ENCODE peak calls at places on chromosome 10, in nine cellular contexts. One of them, this sample, is unnamed.

GRCh38 chr10:33277135-33277536 is 57.3 kb downstream of the NRP1 start:
- DNase-seq in HCT116: no peak
- DNase-seq in HepG2: no peak
- DNase-seq in Panc1: no peak
- DNase-seq in GM12878: no peak
- DNase-seq in K562: no peak
- DNase-seq in HL-60: no peak
- DNase-seq in SK-N-SH: peak
- DNase-seq in A549: peak
- DNase-seq in this sample: no peak

GRCh38 chr10:67043041-67043440 is 117.2 kb downstream of the LRRTM3 start:
- DNase-seq in HCT116: no peak
- DNase-seq in Panc1: no peak
- DNase-seq in HepG2: no peak
- DNase-seq in SK-N-SH: no peak
- DNase-seq in HL-60: no peak
- DNase-seq in A549: no peak
- DNase-seq in K562: no peak
- DNase-seq in GM12878: no peak
- DNase-seq in this sample: no peak

GRCh38 chr10:113854757-113855626 is 531 bp downstream of the NHLRC2 start:
- DNase-seq in HepG2: peak
- DNase-seq in SK-N-SH: peak
- DNase-seq in HL-60: no peak
- DNase-seq in Panc1: no peak
- DNase-seq in A549: peak
- DNase-seq in HCT116: peak
- DNase-seq in GM12878: no peak
- DNase-seq in K562: peak
- DNase-seq in this sample: peak

GRCh38 chr10:109374215-109374614 is 549.1 kb downstream of the XPNPEP1 start:
- DNase-seq in SK-N-SH: no peak
- DNase-seq in HepG2: no peak
- DNase-seq in GM12878: no peak
- DNase-seq in HL-60: no peak
- DNase-seq in HCT116: no peak
- DNase-seq in A549: no peak
- DNase-seq in Panc1: no peak
- DNase-seq in K562: no peak
- DNase-seq in this sample: no peak

GRCh38 chr10:1938317-1938716 is 201.0 kb upstream of the ADARB2 start:
- DNase-seq in GM12878: no peak
- DNase-seq in K562: no peak
- DNase-seq in HL-60: no peak
- DNase-seq in SK-N-SH: no peak
- DNase-seq in Panc1: no peak
- DNase-seq in A549: no peak
- DNase-seq in HCT116: no peak
- DNase-seq in HepG2: no peak
- DNase-seq in this sample: no peak

GRCh38 chr10:93218386-93218785 is 144.7 kb downstream of the CYP26A1 start:
- DNase-seq in GM12878: no peak
- DNase-seq in HL-60: no peak
- DNase-seq in HepG2: no peak
- DNase-seq in K562: no peak
- DNase-seq in SK-N-SH: no peak
- DNase-seq in HCT116: no peak
- DNase-seq in A549: no peak
- DNase-seq in Panc1: no peak
- DNase-seq in this sample: no peak

GRCh38 chr10:119903946-119904666 is 11.6 kb downstream of the SEC23IP start:
- DNase-seq in HL-60: no peak
- DNase-seq in K562: no peak
- DNase-seq in HepG2: no peak
- DNase-seq in A549: no peak
- DNase-seq in GM12878: no peak
- DNase-seq in HCT116: no peak
- DNase-seq in SK-N-SH: no peak
- DNase-seq in Panc1: no peak
- DNase-seq in this sample: no peak

GRCh38 chr10:26090032-26090431 is 126.5 kb upstream of the GAD2 start:
- DNase-seq in GM12878: no peak
- DNase-seq in HepG2: no peak
- DNase-seq in SK-N-SH: no peak
- DNase-seq in A549: no peak
- DNase-seq in HL-60: no peak
- DNase-seq in K562: no peak
- DNase-seq in HCT116: no peak
- DNase-seq in Panc1: no peak
- DNase-seq in this sample: no peak

GRCh38 chr10:8532647-8533046 is 478.2 kb downstream of the GATA3 start:
- DNase-seq in A549: no peak
- DNase-seq in HepG2: no peak
- DNase-seq in K562: no peak
- DNase-seq in SK-N-SH: no peak
- DNase-seq in HL-60: no peak
- DNase-seq in Panc1: no peak
- DNase-seq in GM12878: no peak
- DNase-seq in HCT116: no peak
- DNase-seq in this sample: no peak

GRCh38 chr10:127907411-127908105 is 655 bp downstream of the PTPRE start:
- DNase-seq in SK-N-SH: peak
- DNase-seq in HL-60: no peak
- DNase-seq in HCT116: no peak
- DNase-seq in K562: no peak
- DNase-seq in GM12878: no peak
- DNase-seq in A549: no peak
- DNase-seq in HepG2: no peak
- DNase-seq in Panc1: no peak
- DNase-seq in this sample: peak

DNA sequence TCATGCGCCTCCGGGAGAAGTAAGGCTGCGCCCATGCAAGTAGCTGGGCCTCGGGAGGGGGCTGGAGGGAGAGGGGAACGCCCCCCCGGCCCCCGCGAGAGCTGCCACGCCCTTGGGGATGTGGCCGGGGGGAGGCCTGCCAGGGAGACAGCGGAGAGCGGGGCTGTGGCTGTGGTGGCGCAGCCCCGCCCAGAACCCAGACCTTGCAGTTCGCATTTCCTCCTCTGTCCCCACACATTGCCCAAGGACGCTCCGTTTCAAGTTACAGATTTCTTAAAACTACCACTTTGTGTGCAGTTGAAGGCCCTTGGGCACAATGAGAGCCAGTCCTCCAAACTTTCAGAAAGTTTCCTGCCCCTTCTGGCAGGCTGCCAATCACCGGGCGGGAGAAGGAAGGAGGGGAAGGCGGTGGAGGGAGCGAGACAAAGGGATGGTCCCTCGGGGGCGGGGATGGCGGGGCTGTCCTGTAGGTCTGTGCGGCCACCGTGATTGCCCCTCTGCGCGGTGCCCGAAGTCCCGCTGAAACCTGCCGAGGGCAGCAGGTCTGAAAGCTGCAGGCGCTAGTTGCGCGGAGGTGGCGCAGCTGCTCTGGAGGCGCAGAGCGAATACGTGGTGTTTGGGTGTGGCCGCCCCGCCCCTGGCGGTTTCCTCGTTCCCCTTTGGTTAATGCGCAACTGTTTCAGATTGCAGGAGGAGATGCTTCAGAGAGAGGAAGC is 2.1 kb downstream of the VIM start:
- DNase-seq in GM12878: peak
- DNase-seq in A549: peak
- DNase-seq in Panc1: no peak
- DNase-seq in SK-N-SH: peak
- DNase-seq in HepG2: no peak
- DNase-seq in K562: peak
- DNase-seq in HL-60: peak
- DNase-seq in HCT116: peak
- DNase-seq in this sample: peak
- TF ChIP-seq REST in GM12878: no peak
- TF ChIP-seq REST in A549: no peak
- TF ChIP-seq REST in Panc1: no peak
- TF ChIP-seq REST in SK-N-SH: peak
- TF ChIP-seq REST in HepG2: no peak
- TF ChIP-seq REST in K562: peak
- TF ChIP-seq REST in HL-60: no peak
- TF ChIP-seq REST in HCT116: no peak
- TF ChIP-seq REST in this sample: no peak

DNA sequence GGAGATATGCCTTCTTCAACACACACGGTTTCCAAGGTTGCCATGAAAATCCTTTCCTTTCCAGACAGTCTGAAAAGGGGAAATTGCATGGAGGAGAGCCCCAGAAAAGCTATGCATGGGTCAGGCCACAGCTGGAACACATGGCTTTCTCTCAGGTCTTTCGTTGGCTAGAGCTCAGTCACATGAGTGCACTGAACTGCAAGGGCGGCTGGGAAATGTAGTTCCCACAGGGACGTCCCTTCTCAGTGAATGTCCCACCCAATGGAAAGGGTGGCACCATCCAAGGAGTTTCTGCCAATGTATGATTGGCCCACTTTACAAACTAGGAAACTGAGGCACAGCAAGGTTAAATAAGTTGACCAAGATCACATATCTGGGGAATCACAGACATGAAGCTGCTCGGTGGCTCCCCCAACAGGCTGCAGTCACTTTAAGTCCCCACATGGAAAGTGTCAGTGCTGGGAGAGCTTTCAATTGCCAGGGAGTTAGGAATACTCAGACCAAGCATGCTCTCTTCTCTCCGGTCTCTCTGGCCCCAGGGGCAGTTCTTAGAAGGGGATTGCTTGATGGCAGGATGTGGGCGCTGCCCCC is 571.3 kb downstream of the GLRX3 start:
- DNase-seq in SK-N-SH: no peak
- DNase-seq in HepG2: no peak
- DNase-seq in K562: no peak
- DNase-seq in GM12878: no peak
- DNase-seq in A549: peak
- DNase-seq in Panc1: no peak
- DNase-seq in HCT116: no peak
- DNase-seq in HL-60: no peak
- DNase-seq in this sample: peak
- TF ChIP-seq CTCF in SK-N-SH: no peak
- TF ChIP-seq CTCF in HepG2: no peak
- TF ChIP-seq CTCF in K562: no peak
- TF ChIP-seq CTCF in GM12878: no peak
- TF ChIP-seq CTCF in A549: no peak
- TF ChIP-seq CTCF in Panc1: no peak
- TF ChIP-seq CTCF in HCT116: no peak
- TF ChIP-seq CTCF in HL-60: no peak
- TF ChIP-seq CTCF in this sample: no peak

GRCh38 chr10:97682042-97682441 is 5.0 kb downstream of the AVPI1 start:
- DNase-seq in K562: no peak
- DNase-seq in HCT116: no peak
- DNase-seq in Panc1: no peak
- DNase-seq in SK-N-SH: no peak
- DNase-seq in HL-60: no peak
- DNase-seq in A549: no peak
- DNase-seq in HepG2: peak
- DNase-seq in GM12878: no peak
- DNase-seq in this sample: no peak

GRCh38 chr10:97679594-97679993 is 7.4 kb downstream of the AVPI1 start:
- DNase-seq in SK-N-SH: no peak
- DNase-seq in Panc1: no peak
- DNase-seq in K562: no peak
- DNase-seq in HL-60: no peak
- DNase-seq in GM12878: no peak
- DNase-seq in HepG2: no peak
- DNase-seq in HCT116: no peak
- DNase-seq in A549: no peak
- DNase-seq in this sample: no peak

GRCh38 chr10:97673736-97674525 is 13.1 kb downstream of the AVPI1 start:
- DNase-seq in GM12878: no peak
- DNase-seq in HL-60: peak
- DNase-seq in SK-N-SH: no peak
- DNase-seq in HCT116: no peak
- DNase-seq in K562: peak
- DNase-seq in HepG2: no peak
- DNase-seq in A549: peak
- DNase-seq in Panc1: no peak
- DNase-seq in this sample: no peak

DNA sequence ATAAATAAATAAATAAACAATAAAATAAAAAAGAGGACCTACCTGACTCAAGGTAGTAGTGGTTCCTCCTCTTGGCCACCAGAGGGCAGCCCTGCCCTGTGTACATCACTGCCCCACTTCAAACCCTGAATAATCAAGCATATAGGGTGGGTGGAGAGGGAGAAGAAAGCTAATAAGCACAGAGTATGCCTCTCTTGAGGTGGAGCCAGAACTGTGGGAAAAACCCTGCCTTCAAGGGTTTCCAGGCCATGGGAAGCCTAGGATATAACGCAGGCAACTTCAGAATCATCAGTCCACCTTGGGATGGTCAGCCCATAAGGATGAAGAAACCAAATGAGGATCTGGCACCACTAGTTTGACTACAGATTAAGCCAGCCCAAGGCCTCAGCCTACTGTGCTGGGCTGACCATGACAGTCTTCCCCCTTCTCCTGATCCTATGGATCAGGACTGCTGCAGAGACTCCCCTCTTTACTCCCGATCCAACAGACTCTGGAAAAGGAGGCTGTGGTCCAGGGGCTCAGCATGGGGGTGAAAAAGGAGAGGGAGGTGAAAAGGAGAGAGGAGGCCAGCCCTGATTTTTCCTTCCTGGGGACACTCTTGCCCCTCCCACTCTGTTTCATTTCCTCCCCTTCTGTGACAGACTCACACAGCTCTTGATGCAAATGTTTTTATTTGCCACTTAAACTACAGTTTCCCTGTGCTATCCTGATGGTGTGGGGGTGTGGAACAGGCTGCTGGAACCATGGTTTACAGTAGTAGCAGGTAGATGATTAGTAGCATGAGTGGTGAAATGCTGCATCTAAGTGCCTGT is 10.1 kb downstream of the AVPI1 start:
- DNase-seq in GM12878: no peak
- DNase-seq in HL-60: no peak
- DNase-seq in SK-N-SH: peak
- DNase-seq in HCT116: no peak
- DNase-seq in HepG2: peak
- DNase-seq in K562: peak
- DNase-seq in Panc1: peak
- DNase-seq in A549: peak
- DNase-seq in this sample: peak
- TF ChIP-seq REST in GM12878: no peak
- TF ChIP-seq REST in HL-60: no peak
- TF ChIP-seq REST in SK-N-SH: no peak
- TF ChIP-seq REST in HCT116: no peak
- TF ChIP-seq REST in HepG2: no peak
- TF ChIP-seq REST in K562: no peak
- TF ChIP-seq REST in Panc1: no peak
- TF ChIP-seq REST in A549: no peak
- TF ChIP-seq REST in this sample: no peak

DNA sequence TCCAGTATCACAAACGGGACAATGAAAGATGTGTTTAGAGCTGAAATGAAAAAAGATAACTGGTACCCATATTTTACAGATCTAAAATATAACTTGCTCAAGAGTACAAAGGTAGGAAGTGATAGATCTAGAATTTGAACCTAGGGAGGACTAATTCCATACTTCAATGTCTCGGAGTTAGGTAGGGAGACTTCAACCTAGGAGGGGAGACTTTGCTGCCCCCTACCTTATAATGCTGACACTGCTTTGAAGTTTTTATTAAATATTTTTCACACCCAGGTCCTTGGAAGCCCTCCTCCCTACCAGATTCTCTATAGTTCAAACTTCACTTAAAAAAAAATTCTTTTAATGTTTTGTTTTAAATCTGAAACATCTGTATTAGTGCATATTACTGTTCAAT is 58.0 kb downstream of the MICU1 start:
- DNase-seq in Panc1: peak
- DNase-seq in GM12878: no peak
- DNase-seq in HL-60: no peak
- DNase-seq in SK-N-SH: peak
- DNase-seq in HCT116: peak
- DNase-seq in HepG2: peak
- DNase-seq in K562: peak
- DNase-seq in A549: peak
- DNase-seq in this sample: peak
- TF ChIP-seq CTCF in Panc1: peak
- TF ChIP-seq CTCF in GM12878: peak
- TF ChIP-seq CTCF in HL-60: no peak
- TF ChIP-seq CTCF in SK-N-SH: peak
- TF ChIP-seq CTCF in HCT116: peak
- TF ChIP-seq CTCF in HepG2: peak
- TF ChIP-seq CTCF in K562: peak
- TF ChIP-seq CTCF in A549: peak
- TF ChIP-seq CTCF in this sample: peak